ENCODE peak calls at places on chromosomes 7 and 10, in seven cellular contexts. H, Y, K, X, S, L and T are unnamed samples.

GRCh38 chr10:3811331-3811870 is 26.4 kb upstream of the KLF6 start:
- DNase-seq in H (no peak), L (no peak), Y (peak; percentile 30), X (no peak), K (no peak), S (peak; percentile 76), T (no peak)

GRCh38 chr7:151274376-151274760 is 25.9 kb upstream of the SMARCD3 start:
- DNase-seq in L (no peak), H (no peak), K (no peak), Y (no peak), X (no peak), S (no peak), T (no peak)

GRCh38 chr10:68576118-68576517 is 16.0 kb downstream of the TET1 start:
- DNase-seq in Y (no peak), S (no peak), H (no peak), L (peak; percentile 57), K (no peak), X (no peak), T (no peak)

GRCh38 chr10:98312349-98312748 is 44.4 kb upstream of the LOXL4 start:
- DNase-seq in S (no peak), Y (no peak), L (no peak), X (no peak), K (no peak), H (no peak), T (no peak)

GRCh38 chr7:43004076-43004475 is 71.9 kb downstream of the MRPL32 start:
- DNase-seq in X (no peak), S (no peak), H (no peak), Y (no peak), K (no peak), L (no peak), T (no peak)

GRCh38 chr10:51691135-51691534 is 8.3 kb downstream of the CSTF2T start:
- DNase-seq in L (no peak), X (no peak), S (no peak), K (no peak), H (no peak), Y (no peak), T (no peak)

GRCh38 chr10:77041636-77042258 is 595.9 kb downstream of the KCNMA1 start:
- DNase-seq in Y (no peak), H (no peak), X (peak; percentile 61), K (no peak), L (peak; percentile 35), S (no peak), T (no peak)

GRCh38 chr7:68980011-68980410 is 618.3 kb upstream of the AUTS2 start:
- DNase-seq in K (no peak), Y (no peak), X (no peak), S (no peak), H (no peak), L (no peak), T (no peak)

GRCh38 chr7:142711722-142712616 is 37.3 kb upstream of the PRSS1 start:
- DNase-seq in S (no peak), H (no peak), L (no peak), K (peak; percentile 51), X (peak; percentile 36), Y (no peak), T (no peak)

GRCh38 chr7:99767662-99768061 is 16.3 kb downstream of the CYP3A4 start:
- DNase-seq in X (no peak), H (no peak), S (peak; percentile 69), L (no peak), Y (no peak), K (no peak), T (no peak)

GRCh38 chr10:47438857-47439474 is 44.9 kb downstream of the ANXA8 start:
- DNase-seq in L (no peak), S (no peak), X (peak; percentile 37), K (no peak), Y (no peak), H (peak; percentile 67), T (no peak)

GRCh38 chr7:24653316-24654085 is 80.2 kb downstream of the PALS2 start:
- DNase-seq in L (no peak), H (no peak), Y (no peak), S (no peak), X (no peak), K (no peak), T (no peak)

GRCh38 chr10:63010203-63010602 is 122.9 kb upstream of the NRBF2 start:
- DNase-seq in S (no peak), H (no peak), X (no peak), L (no peak), Y (no peak), K (no peak), T (no peak)
- TF ChIP-seq TAF1 in S (no peak), H (no peak), X (no peak), L (no peak), Y (no peak), K (no peak), T (no peak)

DNA sequence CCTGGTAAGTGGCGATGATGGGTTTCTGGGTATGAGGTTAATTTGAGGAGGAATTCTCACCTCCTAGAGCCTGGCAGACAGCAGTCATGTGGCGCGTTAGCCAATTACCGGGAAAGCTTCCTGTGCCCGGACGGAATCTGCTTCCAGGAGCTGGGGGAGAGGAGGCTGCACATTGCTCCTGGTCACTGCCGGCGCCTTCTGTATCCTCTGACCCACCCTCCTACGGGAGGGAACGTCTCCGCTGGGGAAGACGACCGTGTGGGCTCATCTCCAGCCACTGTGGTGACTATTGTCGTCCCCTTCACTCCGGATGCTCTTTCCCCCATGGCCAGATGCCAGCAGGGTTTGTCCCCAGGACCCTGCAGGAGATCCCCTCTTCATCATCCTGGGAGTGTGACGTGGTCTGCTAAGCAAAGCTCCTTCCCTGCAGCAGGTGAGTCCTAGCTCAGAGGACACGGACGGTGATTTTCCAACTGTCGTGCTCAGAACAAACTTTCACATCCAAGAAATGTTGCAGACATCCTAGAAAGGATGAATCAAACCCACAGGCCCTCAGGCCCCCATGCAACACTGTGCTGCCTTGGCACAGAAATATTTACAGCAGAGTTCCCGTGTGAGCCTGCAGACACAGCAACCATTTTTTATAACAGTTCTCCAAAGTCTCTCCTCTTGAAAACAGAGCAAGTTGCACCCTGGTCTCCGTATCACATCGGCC is 29.6 kb upstream of the FAM20C start:
- DNase-seq in H (no peak), S (no peak), K (no peak), L (no peak), X (peak; percentile 70), Y (no peak), T (no peak)
- TF ChIP-seq TAF1 in H (no peak), S (no peak), K (no peak), L (no peak), X (no peak), Y (no peak), T (no peak)

GRCh38 chr10:129962558-129963075 is 1.5 kb downstream of the EBF3 start:
- DNase-seq in Y (no peak), X (no peak), K (no peak), H (no peak), S (no peak), L (no peak), T (no peak)
- TF ChIP-seq TAF1 in Y (no peak), X (no peak), K (no peak), H (no peak), S (no peak), L (no peak), T (no peak)

DNA sequence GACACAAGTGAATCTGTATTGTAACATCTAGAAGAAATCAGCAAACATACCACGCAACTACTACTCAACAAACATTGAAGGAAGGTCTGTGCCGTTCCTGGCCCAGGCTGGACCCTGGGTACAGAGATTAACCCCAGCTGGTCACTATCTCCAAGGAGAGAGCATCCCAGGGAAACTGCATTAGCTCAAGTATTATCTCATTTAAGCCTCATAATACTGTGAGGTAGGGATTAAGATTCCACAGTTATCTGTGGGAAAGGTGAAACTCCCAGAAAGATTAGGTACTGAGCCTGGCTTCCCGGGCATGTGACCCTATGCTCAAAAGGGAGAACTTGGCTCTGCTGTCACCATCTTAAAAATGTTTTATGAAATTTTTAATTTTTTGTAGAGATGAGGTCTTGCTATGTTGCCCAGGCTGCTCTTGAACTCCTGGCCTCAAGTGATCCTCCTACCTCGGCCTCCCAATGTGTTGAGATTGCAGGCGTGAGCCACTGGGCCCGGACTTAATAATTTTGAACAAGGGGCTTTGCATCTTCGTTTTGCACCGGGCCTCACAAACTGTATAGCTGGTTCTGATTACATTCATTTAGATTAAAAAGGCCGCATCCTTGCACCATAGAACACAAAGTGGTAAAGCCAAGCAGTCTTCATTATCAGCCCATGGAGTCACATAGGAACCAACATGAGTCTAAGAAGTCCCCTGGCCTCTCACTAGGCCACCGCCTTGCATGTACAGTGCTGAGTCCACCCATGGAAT is 5.4 kb upstream of the CTBP2 start:
- DNase-seq in K (no peak), Y (no peak), X (no peak), L (no peak), H (no peak), S (no peak), T (no peak)
- TF ChIP-seq TAF1 in K (no peak), Y (no peak), X (no peak), L (no peak), H (no peak), S (no peak), T (no peak)

GRCh38 chr10:33274096-33274785 is 60.2 kb downstream of the NRP1 start:
- DNase-seq in K (no peak), S (no peak), H (no peak), X (no peak), Y (no peak), L (no peak), T (no peak)
- TF ChIP-seq TAF1 in K (no peak), S (no peak), H (no peak), X (no peak), Y (no peak), L (no peak), T (no peak)

GRCh38 chr7:83921798-83922607 is 272.6 kb downstream of the SEMA3A start:
- DNase-seq in S (no peak), H (no peak), X (peak; percentile 53), L (no peak), K (no peak), Y (no peak), T (no peak)

GRCh38 chr7:83930262-83930661 is 264.3 kb downstream of the SEMA3A start:
- DNase-seq in L (no peak), Y (no peak), S (no peak), K (no peak), X (no peak), H (no peak), T (no peak)

GRCh38 chr7:83925860-83926259 is 268.7 kb downstream of the SEMA3A start:
- DNase-seq in K (no peak), X (no peak), H (no peak), Y (no peak), S (no peak), L (no peak), T (no peak)
- TF ChIP-seq TAF1 in K (no peak), X (no peak), H (no peak), Y (no peak), S (no peak), L (no peak), T (no peak)